ENCODE peak calls at places on chromosomes 11 and 22, in five cellular contexts. R is HT1080, S is NCI-H460, B is iris pigment epithelial cell, M is posterior cingulate gyrus. G is an unnamed sample.

GRCh38 chr11:125418396-125418795 is 77.7 kb downstream of the FEZ1 start:
- DNase-seq in S (no peak), B (no peak), M (peak), R (no peak), G (no peak)

GRCh38 chr11:820655-821512 is 2.2 kb downstream of the PNPLA2 start:
- DNase-seq in B (no peak), S (peak), M (no peak), R (peak), G (no peak)

GRCh38 chr11:35274909-35275807 is 136.2 kb downstream of the CD44 start:
- DNase-seq in B (no peak), S (no peak), R (peak), M (no peak), G (peak)

GRCh38 chr11:112219476-112220232 is 6.6 kb upstream of the PTS start:
- DNase-seq in M (no peak), S (peak), R (peak), B (peak), G (peak)

GRCh38 chr11:72777755-72778278 is 16.0 kb downstream of the STARD10 start:
- DNase-seq in R (no peak), B (no peak), S (no peak), M (no peak), G (no peak)

GRCh38 chr22:49014227-49015201 is 813.2 kb downstream of the BRD1 start:
- DNase-seq in R (no peak), S (no peak), B (no peak), M (peak), G (no peak)

GRCh38 chr11:71373791-71374454 is 74.3 kb downstream of the DHCR7 start:
- DNase-seq in R (no peak), S (no peak), M (no peak), B (no peak), G (no peak)

GRCh38 chr11:26219506-26220117 is 112.3 kb upstream of the ANO3 start:
- DNase-seq in B (peak), R (peak), S (no peak), M (no peak), G (no peak)

GRCh38 chr11:26268980-26269660 is 62.8 kb upstream of the ANO3 start:
- DNase-seq in R (no peak), B (no peak), S (no peak), M (no peak), G (no peak)

GRCh38 chr11:125069008-125069407 is 5.9 kb downstream of the SLC37A2 start:
- DNase-seq in S (no peak), R (peak), M (no peak), B (peak), G (no peak)

GRCh38 chr11:10302744-10303557 is 1.9 kb upstream of the ADM start:
- DNase-seq in S (no peak), M (peak), B (peak), R (no peak), G (peak)

G was measured in H4.